ENCODE peak calls at places on chromosomes 1 and 21, in seven cellular contexts. One of them, this sample, is unnamed.

GRCh38 chr1:85280636-85281035 is 4.2 kb upstream of the BCL10 start:
- DNase-seq in IMR-90: no peak
- DNase-seq in NT2/D1: no peak
- DNase-seq in EL: no peak
- DNase-seq in HuH-7.5: no peak
- DNase-seq in SJSA1: no peak
- DNase-seq in mesenteric fat pad: no peak
- DNase-seq in this sample: no peak

GRCh38 chr1:97919568-97920261 is 1.1 kb downstream of the DPYD start:
- DNase-seq in IMR-90: peak
- DNase-seq in NT2/D1: no peak
- DNase-seq in EL: peak
- DNase-seq in HuH-7.5: no peak
- DNase-seq in SJSA1: no peak
- DNase-seq in mesenteric fat pad: no peak
- DNase-seq in this sample: no peak

GRCh38 chr1:16174261-16174871 is 18.5 kb upstream of the EPHA2 start:
- DNase-seq in IMR-90: no peak
- DNase-seq in NT2/D1: no peak
- DNase-seq in EL: no peak
- DNase-seq in HuH-7.5: no peak
- DNase-seq in SJSA1: no peak
- DNase-seq in mesenteric fat pad: no peak
- DNase-seq in this sample: no peak

GRCh38 chr1:174818951-174819350 is 180.8 kb upstream of the CACYBP start:
- DNase-seq in IMR-90: peak
- DNase-seq in NT2/D1: no peak
- DNase-seq in EL: peak
- DNase-seq in HuH-7.5: no peak
- DNase-seq in SJSA1: no peak
- DNase-seq in mesenteric fat pad: no peak
- DNase-seq in this sample: no peak

GRCh38 chr21:35048706-35049617 is at the start of gene RUNX1:
- DNase-seq in IMR-90: peak
- DNase-seq in NT2/D1: no peak
- DNase-seq in EL: peak
- DNase-seq in HuH-7.5: no peak
- DNase-seq in SJSA1: peak
- DNase-seq in mesenteric fat pad: no peak
- DNase-seq in this sample: no peak

GRCh38 chr1:86515597-86515996 is 31.3 kb upstream of the CLCA4 start:
- DNase-seq in IMR-90: no peak
- DNase-seq in NT2/D1: no peak
- DNase-seq in EL: peak
- DNase-seq in HuH-7.5: peak
- DNase-seq in SJSA1: no peak
- DNase-seq in mesenteric fat pad: no peak
- DNase-seq in this sample: no peak

GRCh38 chr1:206005234-206005633 is 2.0 kb upstream of the RAB7B start:
- DNase-seq in IMR-90: no peak
- DNase-seq in NT2/D1: no peak
- DNase-seq in EL: no peak
- DNase-seq in HuH-7.5: no peak
- DNase-seq in SJSA1: no peak
- DNase-seq in mesenteric fat pad: peak
- DNase-seq in this sample: no peak

GRCh38 chr1:201021333-201022177 is 2.0 kb downstream of the KIF21B start:
- DNase-seq in IMR-90: no peak
- DNase-seq in NT2/D1: no peak
- DNase-seq in EL: no peak
- DNase-seq in HuH-7.5: no peak
- DNase-seq in SJSA1: no peak
- DNase-seq in mesenteric fat pad: no peak
- DNase-seq in this sample: no peak

GRCh38 chr1:59455206-59455605 is 158.3 kb downstream of the FGGY start:
- DNase-seq in IMR-90: peak
- DNase-seq in NT2/D1: no peak
- DNase-seq in EL: peak
- DNase-seq in HuH-7.5: no peak
- DNase-seq in SJSA1: no peak
- DNase-seq in mesenteric fat pad: no peak
- DNase-seq in this sample: no peak

GRCh38 chr1:71351438-71351837 is 270.6 kb upstream of the ZRANB2 start:
- DNase-seq in IMR-90: peak
- DNase-seq in NT2/D1: no peak
- DNase-seq in EL: peak
- DNase-seq in HuH-7.5: no peak
- DNase-seq in SJSA1: no peak
- DNase-seq in mesenteric fat pad: no peak
- DNase-seq in this sample: peak

GRCh38 chr1:37096523-37096922 is 62.2 kb upstream of the GRIK3 start:
- DNase-seq in IMR-90: no peak
- DNase-seq in NT2/D1: peak
- DNase-seq in EL: no peak
- DNase-seq in HuH-7.5: no peak
- DNase-seq in SJSA1: no peak
- DNase-seq in mesenteric fat pad: no peak
- DNase-seq in this sample: no peak

GRCh38 chr1:154729031-154729442 is 121.1 kb upstream of the ADAR start:
- DNase-seq in IMR-90: peak
- DNase-seq in NT2/D1: no peak
- DNase-seq in EL: peak
- DNase-seq in HuH-7.5: no peak
- DNase-seq in SJSA1: peak
- DNase-seq in mesenteric fat pad: peak
- DNase-seq in this sample: no peak

GRCh38 chr1:181141431-181141910 is 53.0 kb downstream of the IER5 start:
- DNase-seq in IMR-90: peak
- DNase-seq in NT2/D1: no peak
- DNase-seq in EL: peak
- DNase-seq in HuH-7.5: no peak
- DNase-seq in SJSA1: peak
- DNase-seq in mesenteric fat pad: no peak
- DNase-seq in this sample: no peak

GRCh38 chr1:159091547-159092397 is 15.2 kb upstream of the AIM2 start:
- DNase-seq in IMR-90: peak
- DNase-seq in NT2/D1: no peak
- DNase-seq in EL: peak
- DNase-seq in HuH-7.5: no peak
- DNase-seq in SJSA1: no peak
- DNase-seq in mesenteric fat pad: no peak
- DNase-seq in this sample: no peak

GRCh38 chr21:42201615-42202161 is 17.3 kb upstream of the ABCG1 start:
- DNase-seq in IMR-90: no peak
- DNase-seq in NT2/D1: no peak
- DNase-seq in EL: no peak
- DNase-seq in HuH-7.5: no peak
- DNase-seq in SJSA1: peak
- DNase-seq in mesenteric fat pad: no peak
- DNase-seq in this sample: no peak

GRCh38 chr1:19049128-19049768 is 92.8 kb upstream of the IFFO2 start:
- DNase-seq in IMR-90: no peak
- DNase-seq in NT2/D1: no peak
- DNase-seq in EL: no peak
- DNase-seq in HuH-7.5: no peak
- DNase-seq in SJSA1: no peak
- DNase-seq in mesenteric fat pad: no peak
- DNase-seq in this sample: no peak

GRCh38 chr1:184622136-184622823 is 132.4 kb downstream of the EDEM3 start:
- DNase-seq in IMR-90: peak
- DNase-seq in NT2/D1: no peak
- DNase-seq in EL: peak
- DNase-seq in HuH-7.5: peak
- DNase-seq in SJSA1: no peak
- DNase-seq in mesenteric fat pad: no peak
- DNase-seq in this sample: no peak